ENCODE peak calls at places on chromosomes 3 and 15, in seven cellular contexts. M is HCT116, W is endothelial cell of umbilical vein, C is fibroblast of lung, L is activated B cell treated with CpG ODN at 0.5 μM for 24 hours, O is fibroblast of pulmonary artery, Q is heart right ventricle. S is an unnamed sample.

GRCh38 chr3:127731546-127731945 is 58.8 kb downstream of the ABTB1 start:
- DNase-seq in L (no peak), O (no peak), M (no peak), C (no peak), Q (no peak), W (no peak), S (no peak)

GRCh38 chr15:21261965-21262850 is 178.1 kb downstream of the POTEB3 start:
- DNase-seq in C (no peak), W (no peak), O (no peak), Q (no peak), M (no peak), L (no peak), S (peak; percentile 50)

GRCh38 chr3:187713504-187713903 is 11.1 kb upstream of the RTP2 start:
- DNase-seq in L (no peak), Q (peak; percentile 23), C (peak; percentile 45), W (peak; percentile 46), M (no peak), O (peak; percentile 49), S (no peak)

GRCh38 chr3:124607163-124607562 is 123.1 kb upstream of the UMPS start:
- DNase-seq in O (peak; percentile 72), W (peak; percentile 46), Q (no peak), C (peak; percentile 90), L (no peak), M (no peak), S (no peak)

GRCh38 chr15:92647467-92648163 is 8.0 kb downstream of the FAM174B start:
- DNase-seq in M (no peak), W (no peak), O (no peak), L (no peak), C (no peak), Q (no peak), S (no peak)

GRCh38 chr3:49930241-49930690 is 655 bp upstream of the MON1A start:
- DNase-seq in C (no peak), O (no peak), M (no peak), L (no peak), W (no peak), Q (no peak), S (no peak)

GRCh38 chr3:170753421-170754344 is 116.3 kb downstream of the RPL22L1 start:
- DNase-seq in W (peak; percentile 76), M (no peak), Q (no peak), O (peak; percentile 47), C (peak; percentile 59), L (no peak), S (no peak)

GRCh38 chr3:24595801-24596200 is 101.2 kb upstream of the THRB start:
- DNase-seq in Q (no peak), W (no peak), M (no peak), L (no peak), O (peak; percentile 6), C (peak; percentile 52), S (no peak)

GRCh38 chr15:90665288-90666134 is 51.6 kb upstream of the BLM start:
- DNase-seq in Q (peak; percentile 68), L (peak; percentile 62), C (peak; percentile 58), O (peak; percentile 56), W (peak; percentile 19), M (peak; percentile 41), S (no peak)

GRCh38 chr3:159655202-159655601 is 333.4 kb upstream of the IL12A start:
- DNase-seq in C (no peak), Q (no peak), L (no peak), W (no peak), O (no peak), M (no peak), S (no peak)

GRCh38 chr15:40150163-40150925 is 10.5 kb upstream of the BUB1B start:
- DNase-seq in W (peak; percentile 40), Q (no peak), M (peak; percentile 31), O (peak; percentile 68), C (peak; percentile 64), L (no peak), S (no peak)

GRCh38 chr3:45980819-45981218 is 14.8 kb downstream of the FYCO1 start:
- DNase-seq in W (no peak), L (no peak), Q (no peak), C (peak; percentile 26), M (no peak), O (no peak), S (no peak)

GRCh38 chr3:111249421-111249820 is 177.8 kb downstream of the NECTIN3 start:
- DNase-seq in O (no peak), W (no peak), Q (no peak), L (no peak), M (no peak), C (no peak), S (no peak)

GRCh38 chr3:14834121-14834520 is 15.4 kb downstream of the FGD5 start:
- DNase-seq in L (no peak), M (no peak), C (no peak), W (no peak), Q (no peak), O (no peak), S (no peak)

GRCh38 chr3:137771401-137772230 is 7.5 kb downstream of the SOX14 start:
- DNase-seq in Q (no peak), O (no peak), M (no peak), W (no peak), L (no peak), C (no peak), S (no peak)

GRCh38 chr3:187809979-187810568 is 64.8 kb upstream of the BCL6 start:
- DNase-seq in W (no peak), L (no peak), C (no peak), O (no peak), M (no peak), Q (no peak), S (no peak)

GRCh38 chr3:111621535-111621934 is 26.4 kb upstream of the ZBED2 start:
- DNase-seq in Q (no peak), L (no peak), M (peak; percentile 45), C (no peak), O (no peak), W (peak; percentile 8), S (no peak)

DNA sequence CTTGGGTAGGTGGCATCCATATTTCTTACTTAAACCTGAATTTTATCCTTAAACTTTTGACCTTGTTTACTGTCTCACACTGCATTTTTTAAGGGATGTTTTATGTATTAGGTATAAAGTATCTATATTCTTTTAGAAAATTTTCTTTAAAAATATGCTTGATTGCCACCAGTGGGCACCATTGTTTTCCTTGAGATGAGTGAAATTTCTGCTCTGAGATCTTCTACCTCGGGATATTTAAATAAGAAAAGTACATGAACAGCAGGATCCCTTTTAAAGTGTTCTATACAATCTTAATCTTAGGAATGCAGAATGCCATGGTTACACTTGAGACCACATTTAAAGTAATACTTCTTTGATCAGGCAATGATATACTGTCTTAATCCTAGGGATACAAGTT is 108.7 kb downstream of the SLMAP start:
- DNase-seq in Q (no peak), L (no peak), W (peak; percentile 47), O (peak; percentile 56), C (peak; percentile 27), M (no peak), S (no peak)
- TF ChIP-seq CTCF in Q (peak; percentile 45), L (no peak), W (peak; percentile 22), O (peak; percentile 59), C (peak; percentile 51), M (peak; percentile 17), S (peak; percentile 62)

DNA sequence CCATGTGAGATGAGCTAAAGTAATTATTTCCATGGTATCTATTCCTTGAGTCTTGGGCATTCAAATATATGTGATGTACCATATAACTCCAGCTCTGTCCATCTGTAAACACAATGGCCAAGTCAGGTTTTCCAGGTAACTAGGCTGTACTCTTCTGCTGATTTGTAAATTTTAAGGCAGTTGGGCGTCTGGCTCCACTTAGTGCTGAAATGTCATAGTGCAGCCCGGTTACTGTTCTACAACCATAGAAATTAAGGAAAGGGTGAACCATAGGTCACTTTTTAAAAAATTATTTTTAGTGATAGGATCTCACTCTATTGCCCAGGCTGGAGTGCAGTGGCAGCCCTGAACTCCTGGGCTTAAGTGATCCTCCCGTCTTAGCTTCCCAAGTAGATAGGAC is 44.7 kb upstream of the GOLM2 start:
- DNase-seq in M (peak; percentile 23), W (no peak), L (no peak), O (no peak), Q (no peak), C (no peak), S (no peak)
- TF ChIP-seq CTCF in M (peak; percentile 45), W (no peak), L (no peak), O (no peak), Q (no peak), C (peak; percentile 16), S (no peak)

DNA sequence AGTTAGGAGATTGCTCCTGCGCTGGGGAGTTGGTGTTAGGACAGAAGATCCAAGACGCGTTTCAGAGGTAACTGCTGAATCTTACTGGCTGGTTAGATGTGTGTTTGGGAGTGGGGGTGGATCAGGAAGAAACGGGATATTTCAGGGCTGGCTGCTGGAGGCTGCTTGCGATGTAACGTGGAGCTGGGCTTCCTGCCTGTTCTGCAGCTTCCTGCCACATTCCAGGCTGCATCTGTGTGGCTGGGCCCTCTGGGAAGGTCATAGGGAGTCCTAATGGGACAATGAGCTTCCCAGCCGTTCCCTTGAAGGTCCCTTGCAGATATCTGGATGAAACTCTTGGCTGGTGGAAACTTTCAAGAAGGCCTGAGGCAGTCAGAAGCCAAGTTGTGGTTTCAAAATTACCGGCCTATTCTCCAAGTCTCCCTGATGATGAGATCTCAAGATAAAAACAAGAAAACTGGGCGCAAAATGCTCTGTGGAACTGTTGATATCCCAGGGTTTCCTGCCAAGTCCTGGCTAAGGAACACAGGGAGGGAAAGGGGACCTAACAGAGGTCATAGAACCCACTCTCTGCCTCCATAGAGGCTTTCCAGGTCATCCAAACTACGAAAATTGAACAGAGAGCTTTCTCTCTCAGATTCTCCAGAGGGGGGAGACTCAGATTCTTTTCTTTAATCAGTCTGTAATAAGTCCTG is 67.0 kb downstream of the NOX5 start:
- DNase-seq in M (no peak), L (no peak), Q (peak; percentile 81), O (peak; percentile 90), W (peak; percentile 80), C (peak; percentile 72), S (no peak)
- TF ChIP-seq CTCF in M (no peak), L (no peak), Q (no peak), O (peak; percentile 9), W (no peak), C (no peak), S (no peak)

GRCh38 chr3:126353694-126354321 is 3.4 kb downstream of the KLF15 start:
- DNase-seq in W (no peak), C (no peak), M (no peak), Q (no peak), O (no peak), L (no peak), S (no peak)

GRCh38 chr3:126350502-126351085 is 6.6 kb downstream of the KLF15 start:
- DNase-seq in Q (no peak), C (no peak), L (peak; percentile 7), O (no peak), W (no peak), M (no peak), S (no peak)

GRCh38 chr3:126352476-126353454 is 4.4 kb downstream of the KLF15 start:
- DNase-seq in L (peak; percentile 12), Q (no peak), M (no peak), C (no peak), W (no peak), O (peak; percentile 16), S (no peak)

GRCh38 chr3:126351086-126351770 is 6.0 kb downstream of the KLF15 start:
- DNase-seq in C (no peak), M (no peak), Q (no peak), O (no peak), W (no peak), L (peak; percentile 9), S (no peak)

GRCh38 chr3:126351771-126352475 is 5.3 kb downstream of the KLF15 start:
- DNase-seq in M (no peak), L (peak; percentile 2), C (no peak), O (no peak), W (no peak), Q (no peak), S (no peak)
- TF ChIP-seq CTCF in M (no peak), L (no peak), C (no peak), O (no peak), W (no peak), Q (no peak), S (no peak)

GRCh38 chr3:31610700-31611275 is 78.1 kb downstream of the STT3B start:
- DNase-seq in W (peak; percentile 70), O (peak; percentile 71), L (no peak), M (peak; percentile 10), Q (peak; percentile 26), C (peak; percentile 37), S (no peak)
- TF ChIP-seq CTCF in W (peak; percentile 31), O (peak; percentile 71), L (peak; percentile 31), M (peak; percentile 52), Q (peak; percentile 63), C (peak; percentile 68), S (peak; percentile 37)